ENCODE peak calls at places on chromosomes 16 and 17, in five cellular contexts. K is T follicular helper cell, L is C1 segment of cervical spinal cord, R is Daoy, I is left lung. V is an unnamed sample.

GRCh38 chr16:66419527-66419926 is 7.6 kb upstream of the BEAN1 start:
- DNase-seq in R (no peak), K (no peak), I (no peak), L (no peak), V (no peak)

GRCh38 chr16:21126518-21126917 is 24.1 kb downstream of the DNAH3 start:
- DNase-seq in K (no peak), I (no peak), L (no peak), R (no peak), V (no peak)

GRCh38 chr17:9402590-9403199 is 172.9 kb downstream of the STX8 start:
- DNase-seq in L (no peak), I (no peak), R (peak), K (peak), V (peak)

GRCh38 chr16:89138513-89138795 is 33.1 kb upstream of the CDH15 start:
- DNase-seq in L (no peak), R (no peak), I (peak), K (no peak), V (peak)

GRCh38 chr17:39727556-39727955 is 2.8 kb downstream of the MIEN1 start:
- DNase-seq in L (no peak), I (no peak), K (no peak), R (no peak), V (peak)

GRCh38 chr16:28549301-28549899 is 4.3 kb upstream of the SGF29 start:
- DNase-seq in I (no peak), R (peak), K (no peak), L (no peak), V (peak)

GRCh38 chr16:22052985-22053384 is 39.4 kb upstream of the VWA3A start:
- DNase-seq in R (peak), L (no peak), I (no peak), K (no peak), V (no peak)

GRCh38 chr16:89842471-89843408 is 14.5 kb downstream of the SPIRE2 start:
- DNase-seq in L (no peak), I (no peak), K (no peak), R (peak), V (peak)

GRCh38 chr17:8628172-8628571 is 2.4 kb downstream of the MYH10 start:
- DNase-seq in R (no peak), K (no peak), L (no peak), I (no peak), V (peak)

GRCh38 chr16:84330685-84331050 is 36.0 kb downstream of the WFDC1 start:
- DNase-seq in R (no peak), I (no peak), L (no peak), K (no peak), V (no peak)

GRCh38 chr17:67194134-67194533 is 50.9 kb downstream of the HELZ start:
- DNase-seq in K (no peak), I (no peak), L (no peak), R (no peak), V (peak)

GRCh38 chr17:55433629-55434422 is 12.2 kb upstream of the MMD start:
- DNase-seq in L (no peak), I (no peak), R (peak), K (no peak), V (peak)

GRCh38 chr16:336269-336668 is 16.3 kb downstream of the AXIN1 start:
- DNase-seq in R (no peak), L (no peak), K (no peak), I (peak), V (peak)

GRCh38 chr16:3444032-3444388 is 530 bp downstream of the NAA60 start:
- DNase-seq in R (no peak), K (no peak), L (no peak), I (no peak), V (peak)

GRCh38 chr17:10099051-10099571 is 99.3 kb downstream of the GAS7 start:
- DNase-seq in R (peak), L (no peak), K (no peak), I (no peak), V (peak)

GRCh38 chr17:14305785-14306496 is 5.1 kb downstream of the HS3ST3B1 start:
- DNase-seq in R (no peak), I (no peak), K (no peak), L (no peak), V (peak)

GRCh38 chr16:85240982-85241924 is 129.0 kb upstream of the CIBAR2 start:
- DNase-seq in K (no peak), I (no peak), R (no peak), L (no peak), V (no peak)

GRCh38 chr17:75105269-75106080 is 4.3 kb upstream of the ARMC7 start:
- DNase-seq in R (peak), I (no peak), L (no peak), K (no peak), V (peak)

GRCh38 chr16:55497558-55497957 is 11.3 kb upstream of the LPCAT2 start:
- DNase-seq in K (no peak), R (no peak), L (no peak), I (no peak), V (no peak)

GRCh38 chr17:55295411-55296170 is 30.8 kb downstream of the HLF start:
- DNase-seq in I (no peak), K (peak), R (peak), L (no peak), V (no peak)

GRCh38 chr17:1351275-1351674 is 48.7 kb downstream of the YWHAE start:
- DNase-seq in R (no peak), I (no peak), L (no peak), K (no peak), V (peak)

GRCh38 chr17:81687770-81688541 is 4.1 kb downstream of the HGS start:
- DNase-seq in I (no peak), R (no peak), K (no peak), L (no peak), V (peak)

GRCh38 chr17:81349397-81350319 is 45.6 kb upstream of the BAHCC1 start:
- DNase-seq in R (peak), K (no peak), L (no peak), I (no peak), V (no peak)

GRCh38 chr17:13851889-13852288 is 217.4 kb upstream of the COX10 start:
- DNase-seq in L (no peak), I (no peak), K (no peak), R (no peak), V (no peak)

GRCh38 chr17:8315740-8316217 is 5.7 kb downstream of the ARHGEF15 start:
- DNase-seq in K (no peak), I (no peak), R (no peak), L (no peak), V (peak)

GRCh38 chr17:57088298-57088697 is 3.3 kb downstream of the AKAP1 start:
- DNase-seq in L (no peak), I (no peak), R (no peak), K (no peak), V (no peak)

GRCh38 chr16:17161034-17161433 is 309.7 kb downstream of the XYLT1 start:
- DNase-seq in I (no peak), L (no peak), R (no peak), K (no peak), V (no peak)

GRCh38 chr16:69554495-69554894 is 11.3 kb upstream of the NFAT5 start:
- DNase-seq in L (no peak), R (no peak), I (no peak), K (no peak), V (no peak)

GRCh38 chr16:77912617-77913016 is 109.7 kb upstream of the CLEC3A start:
- DNase-seq in R (no peak), I (no peak), K (no peak), L (no peak), V (no peak)

GRCh38 chr16:68396481-68396880 is 51.8 kb downstream of the SMPD3 start:
- DNase-seq in L (no peak), K (peak), R (peak), I (no peak), V (no peak)

V was measured in osteoblast.